ENCODE peak calls at places on chromosomes 12 and 14, in five cellular contexts. N, P, F, K and H are unnamed samples.

GRCh38 chr12:50282581-50283229 is 615 bp downstream of the LIMA1 start:
- DNase-seq in N (no peak), P (no peak), F (no peak), K (no peak), H (peak; percentile 6)

GRCh38 chr14:104211741-104212140 is 73.4 kb downstream of the KIF26A start:
- DNase-seq in N (no peak), P (no peak), F (no peak), K (no peak), H (no peak)

GRCh38 chr12:92188517-92189188 is 43.0 kb upstream of the BTG1 start:
- DNase-seq in N (no peak), P (no peak), F (no peak), K (no peak), H (no peak)

GRCh38 chr12:13171921-13172859 is 24.3 kb upstream of the EMP1 start:
- DNase-seq in N (no peak), P (no peak), F (no peak), K (no peak), H (no peak)

GRCh38 chr12:15131462-15131861 is 89.8 kb downstream of the RERG start:
- DNase-seq in N (no peak), P (no peak), F (no peak), K (no peak), H (no peak)

GRCh38 chr12:92439397-92439779 is 263.4 kb upstream of the PLEKHG7 start:
- DNase-seq in N (no peak), P (no peak), F (no peak), K (no peak), H (no peak)

GRCh38 chr12:56955631-56956256 is 1.7 kb downstream of the RDH16 start:
- DNase-seq in N (no peak), P (no peak), F (peak; percentile 3), K (no peak), H (no peak)

GRCh38 chr14:94171208-94171607 is 2.9 kb upstream of the PPP4R4 start:
- DNase-seq in N (no peak), P (no peak), F (no peak), K (peak; percentile 34), H (no peak)

GRCh38 chr12:13436182-13436581 is 239.7 kb downstream of the EMP1 start:
- DNase-seq in N (no peak), P (no peak), F (no peak), K (no peak), H (no peak)

GRCh38 chr14:77598366-77599050 is 17.9 kb downstream of the SPTLC2 start:
- DNase-seq in N (no peak), P (no peak), F (no peak), K (no peak), H (no peak)

GRCh38 chr14:68885226-68886108 is 92.6 kb upstream of the ZFP36L1 start:
- DNase-seq in N (no peak), P (no peak), F (no peak), K (no peak), H (no peak)

GRCh38 chr12:64521838-64522237 is 69.9 kb downstream of the TBK1 start:
- DNase-seq in N (no peak), P (no peak), F (no peak), K (no peak), H (no peak)

GRCh38 chr12:53952871-53953734 is 1.6 kb upstream of the HOXC12 start:
- DNase-seq in N (no peak), P (peak; percentile 23), F (no peak), K (no peak), H (peak; percentile 54)

GRCh38 chr12:49867580-49868341 is 24.9 kb upstream of the BCDIN3D start:
- DNase-seq in N (no peak), P (no peak), F (no peak), K (no peak), H (no peak)

GRCh38 chr14:102262894-102263462 is 42.0 kb downstream of the MOK start:
- DNase-seq in N (no peak), P (peak; percentile 95), F (no peak), K (peak; percentile 79), H (peak; percentile 23)

GRCh38 chr14:67623114-67623513 is 3.4 kb downstream of the ARG2 start:
- DNase-seq in N (no peak), P (peak; percentile 70), F (no peak), K (no peak), H (no peak)

GRCh38 chr14:53655080-53655785 is 301.4 kb downstream of the BMP4 start:
- DNase-seq in N (no peak), P (no peak), F (no peak), K (no peak), H (no peak)

GRCh38 chr14:31986405-31986804 is 90.7 kb upstream of the ARHGAP5 start:
- DNase-seq in N (no peak), P (no peak), F (no peak), K (no peak), H (no peak)

GRCh38 chr12:65663097-65663496 is 161.2 kb upstream of the HMGA2 start:
- DNase-seq in N (no peak), P (no peak), F (no peak), K (no peak), H (no peak)

GRCh38 chr12:47892819-47893218 is 12.0 kb downstream of the VDR start:
- DNase-seq in N (no peak), P (no peak), F (no peak), K (no peak), H (no peak)

GRCh38 chr12:88562846-88563582 is 17.3 kb downstream of the KITLG start:
- DNase-seq in N (no peak), P (no peak), F (no peak), K (no peak), H (no peak)

GRCh38 chr12:51904951-51905471 is 2.3 kb upstream of the ACVRL1 start:
- DNase-seq in N (no peak), P (no peak), F (no peak), K (peak; percentile 41), H (no peak)

GRCh38 chr14:61065671-61066070 is 84.6 kb downstream of the SLC38A6 start:
- DNase-seq in N (no peak), P (no peak), F (no peak), K (no peak), H (no peak)

GRCh38 chr12:15522574-15523187 is 200.4 kb downstream of the PTPRO start:
- DNase-seq in N (no peak), P (peak; percentile 38), F (no peak), K (peak; percentile 43), H (peak; percentile 39)

GRCh38 chr12:75438052-75438754 is 42.4 kb upstream of the GLIPR1 start:
- DNase-seq in N (no peak), P (no peak), F (no peak), K (no peak), H (no peak)

GRCh38 chr12:11779286-11779685 is 129.8 kb downstream of the ETV6 start:
- DNase-seq in N (peak; percentile 62), P (no peak), F (no peak), K (no peak), H (no peak)

GRCh38 chr12:3515506-3515905 is 24.5 kb downstream of the PRMT8 start:
- DNase-seq in N (no peak), P (no peak), F (no peak), K (no peak), H (no peak)

GRCh38 chr14:22596354-22596879 is 1.7 kb upstream of the ABHD4 start:
- DNase-seq in N (no peak), P (no peak), F (no peak), K (no peak), H (no peak)

GRCh38 chr12:6080149-6081045 is 44.1 kb downstream of the VWF start:
- DNase-seq in N (no peak), P (no peak), F (no peak), K (no peak), H (no peak)
- TF ChIP-seq FOXM1 in N (no peak), P (no peak), F (no peak), K (no peak), H (no peak)

DNA sequence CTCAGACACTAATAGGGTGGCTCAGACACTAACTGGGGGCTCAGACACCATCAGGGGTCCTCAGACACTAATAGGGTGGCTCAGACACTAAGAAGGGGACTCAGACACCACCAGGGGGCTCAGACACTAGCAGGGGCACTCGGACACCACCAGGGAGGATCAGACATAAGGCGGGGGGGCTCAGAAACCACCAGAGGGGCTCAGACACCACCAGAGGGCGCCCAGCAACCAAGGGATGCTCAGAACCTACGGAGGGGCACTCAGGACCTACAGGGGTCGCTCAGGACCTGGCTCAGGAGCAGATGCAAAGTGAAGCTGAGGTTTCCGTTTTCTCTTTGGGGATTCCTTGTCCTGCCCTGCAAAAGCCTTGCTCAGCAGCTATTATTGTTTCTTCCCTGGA is 448.5 kb downstream of the TMEM121 start:
- DNase-seq in N (no peak), P (peak; percentile 39), F (peak; percentile 37), K (peak; percentile 72), H (peak; percentile 26)
- TF ChIP-seq FOXM1 in N (no peak), P (no peak), F (no peak), K (no peak), H (no peak)

DNA sequence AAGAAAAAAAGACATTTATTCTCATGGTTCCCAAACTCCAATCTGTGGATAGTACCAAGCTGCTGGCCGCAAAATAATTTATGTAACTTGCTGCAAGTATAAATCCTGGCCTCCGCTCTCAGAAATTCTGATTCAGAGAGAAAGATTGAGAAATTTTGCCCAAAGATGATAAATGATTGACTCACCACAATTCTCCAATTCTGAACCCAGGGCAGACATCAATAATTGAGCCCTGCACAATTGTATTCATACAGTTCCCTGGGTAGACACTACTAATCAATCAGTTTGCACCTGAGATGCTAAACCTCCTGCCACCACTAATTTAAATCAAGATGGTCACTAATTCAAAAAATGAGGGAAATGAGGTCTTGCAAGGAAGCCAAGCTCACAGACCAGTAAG is 38.2 kb downstream of the TRPV4 start:
- DNase-seq in N (no peak), P (no peak), F (no peak), K (no peak), H (no peak)
- TF ChIP-seq FOXM1 in N (no peak), P (no peak), F (no peak), K (no peak), H (no peak)

GRCh38 chr12:39777465-39777864 is 157.9 kb upstream of the ABCD2 start:
- DNase-seq in N (no peak), P (no peak), F (no peak), K (no peak), H (no peak)

GRCh38 chr12:39782026-39782545 is 162.5 kb upstream of the ABCD2 start:
- DNase-seq in N (no peak), P (no peak), F (no peak), K (no peak), H (no peak)

GRCh38 chr12:39779768-39780340 is 160.3 kb upstream of the ABCD2 start:
- DNase-seq in N (no peak), P (no peak), F (no peak), K (no peak), H (no peak)

GRCh38 chr12:39780527-39781446 is 161.2 kb upstream of the ABCD2 start:
- DNase-seq in N (no peak), P (no peak), F (no peak), K (no peak), H (peak; percentile 23)
- TF ChIP-seq FOXM1 in N (no peak), P (no peak), F (no peak), K (no peak), H (no peak)

GRCh38 chr12:55652352-55652751 is 15.7 kb downstream of the OR10P1 start:
- DNase-seq in N (no peak), P (no peak), F (no peak), K (no peak), H (no peak)
- TF ChIP-seq FOXM1 in N (no peak), P (no peak), F (no peak), K (no peak), H (no peak)